ENCODE peak calls at places on chromosomes 6 and 20, in five cellular contexts. W, U, Z, L and Q are unnamed samples.

GRCh38 chr20:43953919-43954617 is 39.4 kb downstream of the TOX2 start:
- DNase-seq in W (peak), U (no peak), Z (no peak), L (no peak), Q (no peak)

GRCh38 chr6:86888311-86888710 is 49.0 kb upstream of the HTR1E start:
- DNase-seq in W (no peak), U (no peak), Z (no peak), L (no peak), Q (no peak)

GRCh38 chr6:167839343-167839742 is 12.6 kb downstream of the AFDN start:
- DNase-seq in W (no peak), U (peak), Z (no peak), L (no peak), Q (no peak)

GRCh38 chr6:108616973-108617372 is 56.3 kb downstream of the FOXO3 start:
- DNase-seq in W (peak), U (no peak), Z (no peak), L (no peak), Q (no peak)

GRCh38 chr6:118468682-118469465 is 79.2 kb upstream of the PLN start:
- DNase-seq in W (peak), U (peak), Z (no peak), L (no peak), Q (no peak)

GRCh38 chr6:155026366-155027045 is 31.4 kb downstream of the TIAM2 start:
- DNase-seq in W (peak), U (peak), Z (no peak), L (no peak), Q (no peak)

GRCh38 chr6:148599967-148600426 is 146.8 kb upstream of the UST start:
- DNase-seq in W (no peak), U (no peak), Z (no peak), L (no peak), Q (no peak)

GRCh38 chr20:31406115-31406514 is at the start of gene DEFB121:
- DNase-seq in W (no peak), U (no peak), Z (no peak), L (no peak), Q (no peak)

GRCh38 chr6:83270971-83271714 is 78.0 kb downstream of the RWDD2A start:
- DNase-seq in W (peak), U (peak), Z (no peak), L (no peak), Q (no peak)

GRCh38 chr6:28407401-28407800 is 7.9 kb upstream of the ZSCAN12 start:
- DNase-seq in W (no peak), U (no peak), Z (no peak), L (no peak), Q (no peak)

GRCh38 chr6:134766497-134766896 is 183.4 kb downstream of the ALDH8A1 start:
- DNase-seq in W (no peak), U (no peak), Z (no peak), L (no peak), Q (no peak)

GRCh38 chr6:169292340-169293124 is 38.9 kb upstream of the THBS2 start:
- DNase-seq in W (peak), U (peak), Z (no peak), L (no peak), Q (no peak)

GRCh38 chr20:50108571-50109235 is 4.2 kb downstream of the UBE2V1 start:
- DNase-seq in W (peak), U (no peak), Z (no peak), L (no peak), Q (no peak)

GRCh38 chr20:34768105-34768504 is 57.3 kb downstream of the NCOA6 start:
- DNase-seq in W (no peak), U (peak), Z (no peak), L (no peak), Q (no peak)

GRCh38 chr20:56032251-56032650 is 26.9 kb upstream of the CBLN4 start:
- DNase-seq in W (peak), U (peak), Z (no peak), L (no peak), Q (no peak)

GRCh38 chr20:25480797-25481196 is 73.3 kb downstream of the GINS1 start:
- DNase-seq in W (no peak), U (no peak), Z (no peak), L (no peak), Q (no peak)

GRCh38 chr20:38878798-38879197 is 47.4 kb upstream of the FAM83D start:
- DNase-seq in W (no peak), U (peak), Z (peak), L (no peak), Q (peak)

GRCh38 chr6:113825776-113826175 is 31.4 kb upstream of the MARCKS start:
- DNase-seq in W (no peak), U (peak), Z (peak), L (no peak), Q (no peak)

GRCh38 chr6:16437095-16437494 is 198.7 kb downstream of the GMPR start:
- DNase-seq in W (no peak), U (no peak), Z (no peak), L (no peak), Q (no peak)

GRCh38 chr6:144378437-144378836 is 93.3 kb downstream of the UTRN start:
- DNase-seq in W (peak), U (no peak), Z (no peak), L (no peak), Q (no peak)

GRCh38 chr20:10309326-10309725 is 90.7 kb downstream of the SNAP25 start:
- DNase-seq in W (peak), U (peak), Z (no peak), L (no peak), Q (no peak)

GRCh38 chr6:164023535-164023934 is 609.0 kb downstream of the QKI start:
- DNase-seq in W (no peak), U (no peak), Z (no peak), L (no peak), Q (no peak)

GRCh38 chr6:54899986-54900385 is 53.4 kb downstream of the FAM83B start:
- DNase-seq in W (no peak), U (no peak), Z (no peak), L (no peak), Q (no peak)

GRCh38 chr20:10578607-10579006 is 95.2 kb downstream of the JAG1 start:
- DNase-seq in W (peak), U (peak), Z (no peak), L (no peak), Q (no peak)

GRCh38 chr6:166444446-166444845 is 61.7 kb upstream of the MPC1 start:
- DNase-seq in W (no peak), U (no peak), Z (no peak), L (no peak), Q (no peak)

GRCh38 chr6:24666097-24666615 is 543 bp downstream of the TDP2 start:
- DNase-seq in W (no peak), U (peak), Z (no peak), L (no peak), Q (no peak)

GRCh38 chr20:5947276-5947675 is 3.1 kb downstream of the TRMT6 start:
- DNase-seq in W (peak), U (no peak), Z (no peak), L (no peak), Q (no peak)

GRCh38 chr6:72035483-72035882 is 149.1 kb downstream of the RIMS1 start:
- DNase-seq in W (no peak), U (no peak), Z (no peak), L (no peak), Q (no peak)

GRCh38 chr20:235891-236290 is 8.8 kb downstream of the DEFB129 start:
- DNase-seq in W (peak), U (peak), Z (no peak), L (no peak), Q (no peak)

GRCh38 chr20:61980647-61981583 is 84.8 kb downstream of the TAF4 start:
- DNase-seq in W (peak), U (peak), Z (peak), L (no peak), Q (peak)

GRCh38 chr20:49595811-49596545 is 28.0 kb upstream of the PTGIS start:
- DNase-seq in W (no peak), U (peak), Z (no peak), L (no peak), Q (no peak)

GRCh38 chr6:32113386-32114352 is 4.5 kb upstream of the TNXB start:
- DNase-seq in W (peak), U (peak), Z (peak), L (no peak), Q (no peak)
- TF ChIP-seq CTCF in W (peak), U (peak), Z (peak), L (no peak), Q (peak)

GRCh38 chr6:159125014-159125609 is 44.1 kb upstream of the FNDC1 start:
- DNase-seq in W (no peak), U (no peak), Z (no peak), L (no peak), Q (no peak)
- TF ChIP-seq CTCF in W (peak), U (peak), Z (peak), L (peak), Q (peak)

DNA sequence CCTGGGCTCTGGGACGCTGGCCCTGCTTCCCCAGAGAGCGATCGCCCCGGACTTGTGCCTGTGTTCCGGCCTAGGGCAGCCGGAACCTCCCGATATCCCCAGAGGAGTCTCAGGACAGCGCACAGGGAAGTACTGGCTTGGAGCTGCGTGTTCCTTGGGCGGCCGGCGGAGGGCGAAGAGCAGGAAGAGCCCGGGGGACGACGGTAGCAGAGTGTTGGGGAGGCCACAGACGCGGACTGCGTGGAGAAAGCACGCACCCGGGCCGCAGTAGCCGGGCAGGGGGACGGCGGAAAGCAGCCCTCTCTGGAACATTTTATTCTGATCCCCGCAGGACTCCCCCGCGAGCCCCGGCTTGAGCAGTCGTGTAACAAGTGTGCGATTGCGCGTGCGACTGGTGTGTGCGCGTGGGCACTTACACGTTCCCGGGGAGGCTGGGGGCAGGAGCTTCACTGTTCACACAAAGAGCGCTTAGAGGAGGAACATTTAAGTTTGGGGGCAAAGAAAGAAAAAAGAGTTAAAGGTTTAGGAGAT is 36.1 kb downstream of the NCR2 start:
- DNase-seq in W (no peak), U (peak), Z (peak), L (no peak), Q (no peak)
- TF ChIP-seq CTCF in W (no peak), U (peak), Z (peak), L (no peak), Q (peak)

GRCh38 chr6:69162811-69163210 is 527.7 kb downstream of the ADGRB3 start:
- DNase-seq in W (no peak), U (no peak), Z (no peak), L (no peak), Q (no peak)

DNA sequence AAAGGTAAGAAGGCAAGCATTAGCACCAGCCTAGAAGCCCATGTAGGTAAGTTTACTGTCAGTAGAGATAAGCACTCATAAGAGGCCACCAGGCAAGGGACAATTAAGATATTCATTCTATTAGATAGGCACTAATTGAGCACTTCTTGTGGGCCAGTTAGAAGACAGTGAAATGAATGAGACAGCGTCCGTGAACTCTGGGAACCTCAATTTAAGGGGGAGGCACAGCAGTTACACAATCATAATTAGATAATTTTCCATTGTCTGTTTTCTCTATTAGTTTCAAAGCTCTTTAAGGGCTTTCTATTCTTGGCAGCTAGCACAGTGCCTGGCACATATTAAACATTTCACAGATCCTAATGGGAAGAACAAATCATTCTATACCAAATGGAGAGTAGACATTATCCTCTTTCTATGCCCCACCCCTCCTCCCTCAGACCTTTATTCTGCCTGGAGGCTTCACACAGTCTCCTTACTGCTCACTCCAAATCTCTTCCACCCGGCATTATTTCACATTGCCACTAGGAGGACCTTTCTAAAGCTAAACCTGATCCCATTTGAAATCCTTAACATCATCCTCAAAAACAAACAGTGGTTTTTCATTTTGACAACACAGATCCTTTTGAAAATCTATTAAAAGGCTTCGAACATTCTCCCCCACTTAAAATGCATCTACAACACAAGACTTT is 529.6 kb downstream of the ADGRB3 start:
- DNase-seq in W (peak), U (no peak), Z (no peak), L (no peak), Q (no peak)
- TF ChIP-seq CTCF in W (peak), U (peak), Z (peak), L (no peak), Q (peak)

GRCh38 chr6:2209226-2209809 is 36.1 kb downstream of the GMDS start:
- DNase-seq in W (peak), U (peak), Z (peak), L (no peak), Q (no peak)
- TF ChIP-seq CTCF in W (peak), U (peak), Z (peak), L (no peak), Q (peak)

GRCh38 chr6:170292778-170293164 is 1.9 kb upstream of the DLL1 start:
- DNase-seq in W (peak), U (no peak), Z (no peak), L (no peak), Q (no peak)
- TF ChIP-seq CTCF in W (peak), U (no peak), Z (peak), L (no peak), Q (peak)

GRCh38 chr6:88059221-88059620 is 11.6 kb downstream of the SPACA1 start:
- DNase-seq in W (no peak), U (no peak), Z (no peak), L (no peak), Q (no peak)

GRCh38 chr6:88062376-88062775 is 14.7 kb downstream of the SPACA1 start:
- DNase-seq in W (no peak), U (no peak), Z (no peak), L (no peak), Q (no peak)
- TF ChIP-seq CTCF in W (no peak), U (no peak), Z (no peak), L (no peak), Q (no peak)

GRCh38 chr20:33445881-33446615 is 2.5 kb upstream of the SNTA1 start:
- DNase-seq in W (no peak), U (no peak), Z (no peak), L (no peak), Q (no peak)

GRCh38 chr20:33443512-33444239 is at the start of gene SNTA1:
- DNase-seq in W (peak), U (peak), Z (peak), L (peak), Q (peak)

GRCh38 chr20:33442136-33443005 is 1.2 kb downstream of the SNTA1 start:
- DNase-seq in W (no peak), U (no peak), Z (no peak), L (no peak), Q (no peak)

GRCh38 chr20:33443006-33443511 is 504 bp downstream of the SNTA1 start:
- DNase-seq in W (no peak), U (no peak), Z (no peak), L (no peak), Q (no peak)

GRCh38 chr20:33444797-33445560 is 1.4 kb upstream of the SNTA1 start:
- DNase-seq in W (peak), U (no peak), Z (no peak), L (no peak), Q (no peak)
- TF ChIP-seq CTCF in W (no peak), U (peak), Z (peak), L (no peak), Q (peak)

DNA sequence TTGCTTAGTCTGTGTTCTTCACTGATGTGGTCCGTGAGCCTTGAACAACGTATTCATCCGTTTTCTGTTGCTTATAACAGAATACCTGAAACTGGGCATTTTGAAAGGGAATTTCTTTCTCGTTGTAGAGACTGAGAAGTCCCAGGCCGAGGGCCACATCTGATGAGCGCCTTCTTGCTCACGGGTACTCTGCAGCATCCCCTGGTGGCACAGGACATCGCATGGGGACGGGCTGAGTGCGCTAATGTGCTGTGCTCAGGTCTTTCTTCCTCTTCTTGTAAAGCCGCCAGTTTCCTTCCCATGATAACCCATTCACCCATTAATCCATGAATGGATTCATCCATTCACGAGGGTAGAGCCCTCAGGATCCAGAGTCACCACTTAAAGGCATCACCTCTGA is 161.0 kb downstream of the NFATC2 start:
- DNase-seq in W (no peak), U (no peak), Z (no peak), L (no peak), Q (no peak)
- TF ChIP-seq CTCF in W (no peak), U (no peak), Z (no peak), L (no peak), Q (peak)